ENCODE peak calls at places on chromosomes 2 and 18, in four cellular contexts. V, P, R and G are unnamed samples. For H3K27me3 and H3K4me1, the result is how much of the 10 kb centered on the place peaks cover.

GRCh38 chr2:237727363-237727762 is 71.2 kb upstream of the RBM44 start:
- DNase-seq in V (no peak), P (no peak), R (no peak), G (no peak)

GRCh38 chr2:168145598-168145997 is 101.8 kb downstream of the STK39 start:
- DNase-seq in V (no peak), P (no peak), R (no peak), G (no peak)

GRCh38 chr2:76958749-76959148 is 563.4 kb downstream of the LRRTM4 start:
- DNase-seq in V (no peak), P (peak), R (no peak), G (no peak)

GRCh38 chr2:48851161-48851560 is 95.6 kb upstream of the LHCGR start:
- DNase-seq in V (no peak), P (no peak), R (no peak), G (no peak)

GRCh38 chr2:181998045-181998444 is 12.4 kb downstream of the PPP1R1C start:
- DNase-seq in V (no peak), P (no peak), R (no peak), G (no peak)

GRCh38 chr18:13541621-13542519 is 184.5 kb downstream of the FAM210A start:
- DNase-seq in V (no peak), P (peak), R (no peak), G (no peak)

GRCh38 chr2:207055254-207055653 is 110.5 kb downstream of the KLF7 start:
- DNase-seq in V (no peak), P (no peak), R (no peak), G (no peak)

GRCh38 chr2:143139835-143140393 is 10.7 kb downstream of the ARHGAP15 start:
- DNase-seq in V (no peak), P (no peak), R (no peak), G (no peak)

GRCh38 chr2:109317471-109318090 is 188.6 kb downstream of the SH3RF3 start:
- DNase-seq in V (no peak), P (no peak), R (no peak), G (no peak)

GRCh38 chr2:12432985-12433640 is 283.6 kb upstream of the TRIB2 start:
- DNase-seq in V (no peak), P (no peak), R (no peak), G (no peak)

GRCh38 chr2:173943139-173943538 is 22.0 kb downstream of the SP3 start:
- DNase-seq in V (no peak), P (no peak), R (no peak), G (no peak)

GRCh38 chr2:85265304-85265703 is 62.5 kb downstream of the TGOLN2 start:
- DNase-seq in V (no peak), P (no peak), R (no peak), G (no peak)

GRCh38 chr2:9995059-9995458 is 43.6 kb downstream of the GRHL1 start:
- DNase-seq in V (no peak), P (no peak), R (no peak), G (no peak)

GRCh38 chr2:77520981-77521380 is 1.2 kb downstream of the LRRTM4 start:
- DNase-seq in V (no peak), P (no peak), R (no peak), G (no peak)

GRCh38 chr2:25257931-25258771 is 83.6 kb downstream of the DNMT3A start:
- DNase-seq in V (no peak), P (no peak), R (no peak), G (no peak)

GRCh38 chr2:156999657-157000056 is 257.8 kb upstream of the GALNT5 start:
- DNase-seq in V (no peak), P (no peak), R (no peak), G (no peak)

GRCh38 chr2:207245526-207245925 is 79.8 kb upstream of the KLF7 start:
- DNase-seq in V (no peak), P (no peak), R (no peak), G (no peak)

GRCh38 chr2:183112575-183112974 is 11.7 kb upstream of the NUP35 start:
- DNase-seq in V (no peak), P (no peak), R (no peak), G (no peak)

GRCh38 chr18:31185551-31185950 is 22.9 kb upstream of the DSC1 start:
- DNase-seq in V (no peak), P (peak), R (no peak), G (no peak)

GRCh38 chr2:20542761-20543578 is 96.1 kb downstream of the RHOB start:
- DNase-seq in V (no peak), P (no peak), R (no peak), G (no peak)

GRCh38 chr2:156077041-156077735 is 255.3 kb downstream of the NR4A2 start:
- DNase-seq in V (no peak), P (no peak), R (no peak), G (peak)

GRCh38 chr18:77021075-77021474 is 111.5 kb downstream of the MBP start:
- DNase-seq in V (no peak), P (no peak), R (no peak), G (no peak)

GRCh38 chr18:79789091-79789891 is 8.4 kb upstream of the KCNG2 start:
- DNase-seq in V (peak), P (no peak), R (no peak), G (no peak)

GRCh38 chr2:190119257-190119656 is 56.7 kb upstream of the MSTN start:
- DNase-seq in V (no peak), P (no peak), R (peak), G (no peak)

GRCh38 chr2:177289824-177290632 is 25.5 kb upstream of the NFE2L2 start:
- DNase-seq in V (no peak), P (no peak), R (no peak), G (peak)

GRCh38 chr2:40346535-40347354 is 105.1 kb downstream of the SLC8A1 start:
- DNase-seq in V (no peak), P (no peak), R (no peak), G (no peak)

GRCh38 chr2:85151026-85151425 is 17.8 kb downstream of the TCF7L1 start:
- DNase-seq in V (no peak), P (no peak), R (no peak), G (no peak)

GRCh38 chr2:69238449-69239031 is 148.5 kb downstream of the GFPT1 start:
- DNase-seq in V (no peak), P (no peak), R (no peak), G (no peak)

DNA sequence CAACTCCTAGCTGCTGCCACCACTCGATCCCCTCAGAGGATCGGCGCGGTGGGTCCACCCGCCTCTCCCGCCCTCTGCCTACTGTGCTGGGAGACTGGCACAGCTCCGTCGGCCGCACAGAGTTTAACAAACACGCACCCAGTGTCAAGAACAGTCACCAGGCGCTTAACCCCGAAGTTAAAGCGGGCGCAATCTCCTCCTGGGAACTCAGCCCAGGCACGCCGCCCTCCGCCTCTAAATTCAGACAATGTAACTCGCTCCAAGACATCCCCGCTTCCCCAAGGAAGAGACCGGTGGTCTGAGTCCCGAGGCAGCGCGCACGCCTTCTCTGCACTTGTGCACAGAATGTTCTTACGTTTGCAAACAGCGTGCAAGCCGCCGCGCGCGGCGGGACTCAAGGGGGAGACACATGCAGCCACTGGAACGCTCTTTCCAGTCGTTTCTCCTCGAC is 533 bp downstream of the CXCR4 start:
- DNase-seq in V (no peak), P (no peak), R (no peak), G (peak)
- H3K27me3 ChIP-seq in V (under half), P (half or more), R (under half), G (under half)

GRCh38 chr2:217920879-217921603 is 81.8 kb downstream of the TNS1 start:
- DNase-seq in V (no peak), P (no peak), R (no peak), G (no peak)

GRCh38 chr2:217916504-217917254 is 86.1 kb downstream of the TNS1 start:
- DNase-seq in V (no peak), P (no peak), R (no peak), G (no peak)

GRCh38 chr2:217918220-217919024 is 84.4 kb downstream of the TNS1 start:
- DNase-seq in V (no peak), P (peak), R (no peak), G (no peak)

GRCh38 chr2:217919781-217920351 is 82.9 kb downstream of the TNS1 start:
- DNase-seq in V (no peak), P (no peak), R (no peak), G (no peak)

DNA sequence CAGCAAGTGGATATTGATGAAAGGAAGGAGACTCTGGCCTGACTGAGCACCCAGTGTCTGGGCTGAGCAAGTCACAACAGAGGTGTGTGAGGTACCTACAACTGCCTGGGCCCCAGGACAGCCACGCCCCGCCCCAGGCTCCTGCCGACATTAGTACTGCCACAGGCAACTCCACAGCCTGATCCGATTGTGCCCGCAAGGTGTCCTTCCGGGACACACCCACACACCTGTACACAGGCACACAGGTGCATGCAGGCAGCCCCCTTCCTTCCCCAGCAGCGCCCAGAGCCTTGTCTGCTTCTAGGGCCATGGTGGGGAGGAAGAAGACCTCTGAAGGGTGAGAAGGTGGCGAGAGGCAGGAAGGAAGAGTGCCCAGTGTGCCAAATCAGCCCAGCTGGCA is 83.6 kb downstream of the TNS1 start:
- DNase-seq in V (no peak), P (no peak), R (no peak), G (no peak)
- H3K4me1 ChIP-seq in V (under half), P (half or more), R (under half), G (under half)

GRCh38 chr2:65311049-65311448 is 83.4 kb downstream of the ACTR2 start:
- DNase-seq in V (no peak), P (no peak), R (no peak), G (no peak)

GRCh38 chr2:65300134-65300771 is 72.6 kb downstream of the ACTR2 start:
- DNase-seq in V (peak), P (no peak), R (no peak), G (peak)

GRCh38 chr2:65309699-65310098 is 82.1 kb downstream of the ACTR2 start:
- DNase-seq in V (peak), P (no peak), R (no peak), G (no peak)

GRCh38 chr2:65300772-65301711 is 73.4 kb downstream of the ACTR2 start:
- DNase-seq in V (no peak), P (peak), R (peak), G (peak)

GRCh38 chr2:65305899-65306298 is 78.3 kb downstream of the ACTR2 start:
- DNase-seq in V (no peak), P (no peak), R (no peak), G (no peak)
- H3K27me3 ChIP-seq in V (under half), P (under half), R (under half), G (under half)

DNA sequence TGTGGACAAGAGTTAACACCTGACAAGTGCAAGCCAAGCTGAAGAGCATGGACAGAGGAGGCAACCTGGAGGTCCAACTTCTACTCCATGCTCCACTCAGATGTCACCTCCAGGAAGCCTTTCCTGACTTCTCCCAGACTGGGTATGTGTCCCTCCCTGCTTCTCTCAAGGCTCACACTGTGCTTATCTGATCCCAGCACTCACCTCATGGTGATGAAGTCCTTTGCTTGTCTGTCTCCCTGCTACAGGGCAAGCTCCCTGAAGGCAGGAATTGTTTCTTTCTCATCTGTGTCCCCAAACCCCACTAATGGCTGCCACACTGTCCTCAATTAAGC is 2.7 kb upstream of the SLC30A3 start:
- DNase-seq in V (no peak), P (no peak), R (no peak), G (no peak)
- H3K4me1 ChIP-seq in V (under half), P (under half), R (under half), G (under half)

GRCh38 chr18:60981651-60982050 is 351.6 kb upstream of the CDH20 start:
- DNase-seq in V (no peak), P (no peak), R (no peak), G (no peak)
- H3K27me3 ChIP-seq in V (under half), P (under half), R (under half), G (under half)